ENCODE peak calls at places on chromosomes 2 and 18, in ten cellular contexts. I, E, R, Q, Y, H, O, X, F and Z are unnamed samples.

GRCh38 chr2:107412209-107412904 is 414.3 kb upstream of the RGPD4 start:
- DNase-seq in I (no peak), E (no peak), R (no peak), Q (no peak), Y (no peak), H (peak), O (no peak), X (no peak), F (no peak), Z (peak)

GRCh38 chr2:132645176-132645575 is 24.8 kb downstream of the LYPD1 start:
- DNase-seq in I (no peak), E (no peak), R (no peak), Q (no peak), Y (no peak), H (no peak), O (no peak), X (no peak), F (no peak), Z (no peak)

GRCh38 chr2:170014769-170015168 is 163.2 kb upstream of the MYO3B start:
- DNase-seq in I (no peak), E (no peak), R (no peak), Q (no peak), Y (no peak), H (no peak), O (no peak), X (no peak), F (no peak), Z (no peak)

GRCh38 chr18:55625875-55626274 is 37.9 kb upstream of the TCF4 start:
- DNase-seq in I (no peak), E (no peak), R (no peak), Q (no peak), Y (no peak), H (no peak), O (no peak), X (no peak), F (no peak), Z (no peak)

GRCh38 chr2:231541605-231542509 is 11.6 kb upstream of the NMUR1 start:
- DNase-seq in I (no peak), E (no peak), R (no peak), Q (no peak), Y (no peak), H (peak), O (peak), X (no peak), F (no peak), Z (peak)

GRCh38 chr2:236671820-236672520 is 102.3 kb downstream of the ACKR3 start:
- DNase-seq in I (no peak), E (no peak), R (no peak), Q (no peak), Y (no peak), H (no peak), O (no peak), X (no peak), F (no peak), Z (no peak)

GRCh38 chr2:168137510-168138180 is 109.8 kb downstream of the STK39 start:
- DNase-seq in I (no peak), E (no peak), R (no peak), Q (no peak), Y (no peak), H (no peak), O (no peak), X (no peak), F (no peak), Z (no peak)

GRCh38 chr2:109538551-109538950 is 75.2 kb downstream of the SEPTIN10 start:
- DNase-seq in I (no peak), E (no peak), R (no peak), Q (no peak), Y (no peak), H (no peak), O (no peak), X (no peak), F (no peak), Z (no peak)

GRCh38 chr18:70423988-70424387 is 135.1 kb downstream of the SOCS6 start:
- DNase-seq in I (no peak), E (no peak), R (no peak), Q (peak), Y (no peak), H (no peak), O (no peak), X (no peak), F (no peak), Z (no peak)

GRCh38 chr2:120243211-120243610 is 9.4 kb upstream of the RALB start:
- DNase-seq in I (no peak), E (no peak), R (no peak), Q (no peak), Y (no peak), H (peak), O (peak), X (no peak), F (no peak), Z (no peak)

GRCh38 chr2:197358927-197359326 is 48.3 kb upstream of the ANKRD44 start:
- DNase-seq in I (no peak), E (peak), R (no peak), Q (no peak), Y (no peak), H (no peak), O (peak), X (no peak), F (no peak), Z (no peak)

GRCh38 chr18:21408681-21409080 is 166.6 kb downstream of the GREB1L start:
- DNase-seq in I (no peak), E (no peak), R (no peak), Q (no peak), Y (no peak), H (no peak), O (no peak), X (no peak), F (no peak), Z (no peak)

GRCh38 chr2:41828052-41828643 is 219.7 kb upstream of the PKDCC start:
- DNase-seq in I (no peak), E (no peak), R (no peak), Q (no peak), Y (no peak), H (no peak), O (no peak), X (no peak), F (no peak), Z (no peak)

GRCh38 chr18:5895886-5896740 is 791 bp upstream of the TMEM200C start:
- DNase-seq in I (peak), E (no peak), R (no peak), Q (peak), Y (no peak), H (no peak), O (no peak), X (no peak), F (no peak), Z (no peak)

GRCh38 chr18:55213586-55213985 is 254.3 kb upstream of the CCDC68 start:
- DNase-seq in I (no peak), E (no peak), R (no peak), Q (no peak), Y (no peak), H (no peak), O (no peak), X (no peak), F (no peak), Z (no peak)

GRCh38 chr2:37877457-37878315 is 47.4 kb upstream of the RMDN2 start:
- DNase-seq in I (no peak), E (peak), R (no peak), Q (peak), Y (peak), H (peak), O (peak), X (no peak), F (no peak), Z (peak)

GRCh38 chr2:240237609-240238151 is 97.2 kb upstream of the OTOS start:
- DNase-seq in I (peak), E (no peak), R (peak), Q (no peak), Y (no peak), H (peak), O (peak), X (no peak), F (no peak), Z (peak)

GRCh38 chr18:23842305-23842704 is 153.1 kb downstream of the LAMA3 start:
- DNase-seq in I (no peak), E (no peak), R (no peak), Q (no peak), Y (no peak), H (no peak), O (no peak), X (no peak), F (no peak), Z (no peak)

GRCh38 chr18:9814431-9814830 is 71.3 kb upstream of the TXNDC2 start:
- DNase-seq in I (no peak), E (no peak), R (no peak), Q (peak), Y (no peak), H (peak), O (peak), X (no peak), F (no peak), Z (peak)

GRCh38 chr2:98807221-98807620 is 76.3 kb upstream of the MGAT4A start:
- DNase-seq in I (no peak), E (peak), R (no peak), Q (no peak), Y (peak), H (no peak), O (peak), X (no peak), F (no peak), Z (no peak)

GRCh38 chr18:12597775-12598174 is 60.1 kb downstream of the SPIRE1 start:
- DNase-seq in I (no peak), E (no peak), R (no peak), Q (peak), Y (no peak), H (peak), O (peak), X (no peak), F (no peak), Z (peak)

GRCh38 chr2:35871672-35872071 is 483.9 kb upstream of the CRIM1 start:
- DNase-seq in I (no peak), E (no peak), R (no peak), Q (no peak), Y (no peak), H (no peak), O (peak), X (no peak), F (no peak), Z (no peak)

GRCh38 chr2:173221937-173222594 is 132.6 kb upstream of the CDCA7 start:
- DNase-seq in I (no peak), E (no peak), R (no peak), Q (no peak), Y (no peak), H (no peak), O (no peak), X (no peak), F (no peak), Z (no peak)